ENCODE peak calls at places on chromosomes 11 and 22, in nine cellular contexts. One of them, this sample, is unnamed.

GRCh38 chr11:72395993-72396392 is 38.3 kb downstream of the CLPB start:
- DNase-seq in brain microvascular endothelial cell: no peak
- DNase-seq in upper lobe of right lung: no peak
- DNase-seq in cardiac fibroblast: no peak
- DNase-seq in A549: no peak
- DNase-seq in fibroblast of the aortic adventitia: peak
- DNase-seq in psoas muscle: no peak
- DNase-seq in foreskin fibroblast: no peak
- DNase-seq in uterus: no peak
- DNase-seq in this sample: no peak

GRCh38 chr11:59158206-59159068 is 13.5 kb upstream of the DTX4 start:
- DNase-seq in brain microvascular endothelial cell: peak
- DNase-seq in upper lobe of right lung: no peak
- DNase-seq in cardiac fibroblast: peak
- DNase-seq in A549: peak
- DNase-seq in fibroblast of the aortic adventitia: peak
- DNase-seq in psoas muscle: peak
- DNase-seq in foreskin fibroblast: no peak
- DNase-seq in uterus: peak
- DNase-seq in this sample: no peak

GRCh38 chr22:45077826-45078334 is 68.1 kb upstream of the PHF21B start:
- DNase-seq in brain microvascular endothelial cell: no peak
- DNase-seq in upper lobe of right lung: no peak
- DNase-seq in cardiac fibroblast: no peak
- DNase-seq in A549: no peak
- DNase-seq in fibroblast of the aortic adventitia: no peak
- DNase-seq in psoas muscle: no peak
- DNase-seq in foreskin fibroblast: no peak
- DNase-seq in uterus: no peak
- DNase-seq in this sample: no peak

GRCh38 chr22:41367039-41367679 is 14.6 kb upstream of the TEF start:
- DNase-seq in brain microvascular endothelial cell: peak
- DNase-seq in upper lobe of right lung: peak
- DNase-seq in cardiac fibroblast: peak
- DNase-seq in A549: peak
- DNase-seq in fibroblast of the aortic adventitia: peak
- DNase-seq in psoas muscle: peak
- DNase-seq in foreskin fibroblast: peak
- DNase-seq in uterus: peak
- DNase-seq in this sample: peak

GRCh38 chr11:8095831-8096522 is 15.0 kb downstream of the TUB start:
- DNase-seq in brain microvascular endothelial cell: no peak
- DNase-seq in upper lobe of right lung: no peak
- DNase-seq in cardiac fibroblast: no peak
- DNase-seq in A549: no peak
- DNase-seq in fibroblast of the aortic adventitia: no peak
- DNase-seq in psoas muscle: no peak
- DNase-seq in foreskin fibroblast: no peak
- DNase-seq in uterus: no peak
- DNase-seq in this sample: no peak

GRCh38 chr22:43098356-43098755 is 9.2 kb upstream of the TTLL1 start:
- DNase-seq in brain microvascular endothelial cell: no peak
- DNase-seq in upper lobe of right lung: no peak
- DNase-seq in cardiac fibroblast: peak
- DNase-seq in A549: no peak
- DNase-seq in fibroblast of the aortic adventitia: no peak
- DNase-seq in psoas muscle: no peak
- DNase-seq in foreskin fibroblast: no peak
- DNase-seq in uterus: no peak
- DNase-seq in this sample: no peak

GRCh38 chr11:8000390-8000789 is 13.3 kb downstream of the EIF3F start:
- DNase-seq in brain microvascular endothelial cell: no peak
- DNase-seq in upper lobe of right lung: no peak
- DNase-seq in cardiac fibroblast: no peak
- DNase-seq in A549: no peak
- DNase-seq in fibroblast of the aortic adventitia: no peak
- DNase-seq in psoas muscle: no peak
- DNase-seq in foreskin fibroblast: no peak
- DNase-seq in uterus: no peak
- DNase-seq in this sample: no peak

GRCh38 chr11:114123692-114124330 is 64.3 kb downstream of the ZBTB16 start:
- DNase-seq in brain microvascular endothelial cell: no peak
- DNase-seq in upper lobe of right lung: no peak
- DNase-seq in cardiac fibroblast: no peak
- DNase-seq in A549: no peak
- DNase-seq in fibroblast of the aortic adventitia: no peak
- DNase-seq in psoas muscle: peak
- DNase-seq in foreskin fibroblast: no peak
- DNase-seq in uterus: no peak
- DNase-seq in this sample: no peak

GRCh38 chr11:77147668-77148321 is 19.7 kb downstream of the MYO7A start:
- DNase-seq in brain microvascular endothelial cell: no peak
- DNase-seq in upper lobe of right lung: no peak
- DNase-seq in cardiac fibroblast: no peak
- DNase-seq in A549: no peak
- DNase-seq in fibroblast of the aortic adventitia: no peak
- DNase-seq in psoas muscle: no peak
- DNase-seq in foreskin fibroblast: no peak
- DNase-seq in uterus: no peak
- DNase-seq in this sample: no peak

GRCh38 chr11:61618991-61619390 is 38.1 kb upstream of the SYT7 start:
- DNase-seq in brain microvascular endothelial cell: no peak
- DNase-seq in upper lobe of right lung: no peak
- DNase-seq in cardiac fibroblast: no peak
- DNase-seq in A549: no peak
- DNase-seq in fibroblast of the aortic adventitia: no peak
- DNase-seq in psoas muscle: no peak
- DNase-seq in foreskin fibroblast: no peak
- DNase-seq in uterus: no peak
- DNase-seq in this sample: no peak

GRCh38 chr11:61619827-61620226 is 39.0 kb upstream of the SYT7 start:
- DNase-seq in brain microvascular endothelial cell: no peak
- DNase-seq in upper lobe of right lung: no peak
- DNase-seq in cardiac fibroblast: no peak
- DNase-seq in A549: no peak
- DNase-seq in fibroblast of the aortic adventitia: no peak
- DNase-seq in psoas muscle: no peak
- DNase-seq in foreskin fibroblast: no peak
- DNase-seq in uterus: no peak
- DNase-seq in this sample: no peak

GRCh38 chr11:61613711-61614254 is 32.9 kb upstream of the SYT7 start:
- DNase-seq in brain microvascular endothelial cell: no peak
- DNase-seq in upper lobe of right lung: no peak
- DNase-seq in cardiac fibroblast: no peak
- DNase-seq in A549: no peak
- DNase-seq in fibroblast of the aortic adventitia: no peak
- DNase-seq in psoas muscle: no peak
- DNase-seq in foreskin fibroblast: no peak
- DNase-seq in uterus: no peak
- DNase-seq in this sample: no peak

GRCh38 chr11:61616443-61616842 is 35.6 kb upstream of the SYT7 start:
- DNase-seq in brain microvascular endothelial cell: peak
- DNase-seq in upper lobe of right lung: no peak
- DNase-seq in cardiac fibroblast: peak
- DNase-seq in A549: no peak
- DNase-seq in fibroblast of the aortic adventitia: peak
- DNase-seq in psoas muscle: no peak
- DNase-seq in foreskin fibroblast: peak
- DNase-seq in uterus: no peak
- DNase-seq in this sample: no peak

DNA sequence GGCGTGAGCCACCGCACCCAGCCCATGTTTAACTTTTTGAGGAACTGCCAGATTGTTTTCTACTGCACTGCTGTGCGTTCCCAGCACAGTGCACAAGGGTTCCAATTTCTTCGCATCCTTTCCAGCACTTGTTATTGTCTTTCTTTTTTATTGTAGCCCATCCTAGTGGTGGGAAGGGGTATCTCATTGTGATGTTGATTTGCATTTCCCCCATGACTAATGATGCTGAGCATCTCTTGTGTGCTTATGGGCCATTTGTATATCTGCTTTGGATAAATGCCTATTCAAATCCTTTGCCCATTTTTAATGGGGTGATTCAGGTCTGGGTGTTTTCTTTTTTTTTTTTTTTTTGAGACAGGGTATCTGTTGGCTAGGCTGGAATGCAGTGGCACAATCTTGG is 36.6 kb upstream of the SYT7 start:
- DNase-seq in brain microvascular endothelial cell: no peak
- DNase-seq in upper lobe of right lung: no peak
- DNase-seq in cardiac fibroblast: no peak
- DNase-seq in A549: no peak
- DNase-seq in fibroblast of the aortic adventitia: peak
- DNase-seq in psoas muscle: no peak
- DNase-seq in foreskin fibroblast: no peak
- DNase-seq in uterus: no peak
- DNase-seq in this sample: no peak
- TF ChIP-seq CTCF in brain microvascular endothelial cell: peak
- TF ChIP-seq CTCF in upper lobe of right lung: no peak
- TF ChIP-seq CTCF in cardiac fibroblast: peak
- TF ChIP-seq CTCF in A549: no peak
- TF ChIP-seq CTCF in fibroblast of the aortic adventitia: peak
- TF ChIP-seq CTCF in psoas muscle: no peak
- TF ChIP-seq CTCF in foreskin fibroblast: no peak
- TF ChIP-seq CTCF in uterus: no peak
- TF ChIP-seq CTCF in this sample: no peak

DNA sequence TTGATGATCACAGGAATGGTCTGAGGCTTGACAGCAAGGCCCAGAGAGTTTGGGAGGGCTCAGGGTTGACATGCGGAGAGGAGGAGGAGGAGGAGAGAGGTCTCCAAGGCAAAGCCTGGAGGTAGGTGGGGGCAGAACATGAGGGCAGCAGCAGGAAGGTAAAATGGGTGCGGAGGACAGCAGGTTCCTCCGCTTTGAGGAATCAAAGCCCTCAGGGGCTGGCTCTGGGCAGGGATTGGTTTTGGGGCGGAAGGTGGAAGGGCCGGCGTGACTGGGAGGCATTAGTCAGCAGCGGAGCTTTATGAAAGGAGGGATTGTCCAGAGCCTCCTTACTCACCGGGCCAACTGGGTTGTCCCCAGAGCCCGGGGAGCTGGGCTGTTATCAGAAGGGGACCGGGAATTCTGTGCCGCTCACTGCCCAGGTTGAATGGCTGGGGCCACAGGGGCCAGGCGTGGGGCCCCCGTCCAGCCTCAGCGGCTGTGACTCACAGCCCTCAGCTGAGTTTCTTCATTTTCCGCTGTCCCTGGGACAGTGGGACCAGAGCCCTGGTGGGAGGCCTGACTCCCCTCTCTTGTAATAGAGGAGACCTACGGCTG is 36.2 kb downstream of the LIF start:
- DNase-seq in brain microvascular endothelial cell: peak
- DNase-seq in upper lobe of right lung: peak
- DNase-seq in cardiac fibroblast: peak
- DNase-seq in A549: peak
- DNase-seq in fibroblast of the aortic adventitia: peak
- DNase-seq in psoas muscle: no peak
- DNase-seq in foreskin fibroblast: no peak
- DNase-seq in uterus: no peak
- DNase-seq in this sample: no peak
- H3K4me3 ChIP-seq in brain microvascular endothelial cell: no peak
- H3K4me3 ChIP-seq in upper lobe of right lung: no peak
- H3K4me3 ChIP-seq in cardiac fibroblast: no peak
- H3K4me3 ChIP-seq in A549: no peak
- H3K4me3 ChIP-seq in fibroblast of the aortic adventitia: no peak
- H3K4me3 ChIP-seq in psoas muscle: no peak
- H3K4me3 ChIP-seq in foreskin fibroblast: no peak
- H3K4me3 ChIP-seq in uterus: no peak
- H3K4me3 ChIP-seq in this sample: no peak

GRCh38 chr11:843086-843704 is 543 bp downstream of the TSPAN4 start:
- DNase-seq in brain microvascular endothelial cell: no peak
- DNase-seq in upper lobe of right lung: no peak
- DNase-seq in cardiac fibroblast: no peak
- DNase-seq in A549: no peak
- DNase-seq in fibroblast of the aortic adventitia: no peak
- DNase-seq in psoas muscle: no peak
- DNase-seq in foreskin fibroblast: no peak
- DNase-seq in uterus: no peak
- DNase-seq in this sample: no peak
- TF ChIP-seq CTCF in brain microvascular endothelial cell: no peak
- TF ChIP-seq CTCF in upper lobe of right lung: peak
- TF ChIP-seq CTCF in cardiac fibroblast: no peak
- TF ChIP-seq CTCF in A549: no peak
- TF ChIP-seq CTCF in fibroblast of the aortic adventitia: no peak
- TF ChIP-seq CTCF in psoas muscle: no peak
- TF ChIP-seq CTCF in foreskin fibroblast: no peak
- TF ChIP-seq CTCF in uterus: peak
- TF ChIP-seq CTCF in this sample: no peak

GRCh38 chr11:46117842-46118241 is 3.4 kb downstream of the PHF21A start:
- DNase-seq in brain microvascular endothelial cell: no peak
- DNase-seq in upper lobe of right lung: no peak
- DNase-seq in cardiac fibroblast: no peak
- DNase-seq in A549: no peak
- DNase-seq in fibroblast of the aortic adventitia: no peak
- DNase-seq in psoas muscle: no peak
- DNase-seq in foreskin fibroblast: no peak
- DNase-seq in uterus: no peak
- DNase-seq in this sample: no peak

GRCh38 chr11:46114961-46115360 is 6.3 kb downstream of the PHF21A start:
- DNase-seq in brain microvascular endothelial cell: no peak
- DNase-seq in upper lobe of right lung: no peak
- DNase-seq in cardiac fibroblast: no peak
- DNase-seq in A549: no peak
- DNase-seq in fibroblast of the aortic adventitia: no peak
- DNase-seq in psoas muscle: no peak
- DNase-seq in foreskin fibroblast: no peak
- DNase-seq in uterus: no peak
- DNase-seq in this sample: no peak

GRCh38 chr11:46112961-46113617 is 8.2 kb downstream of the PHF21A start:
- DNase-seq in brain microvascular endothelial cell: peak
- DNase-seq in upper lobe of right lung: no peak
- DNase-seq in cardiac fibroblast: peak
- DNase-seq in A549: peak
- DNase-seq in fibroblast of the aortic adventitia: peak
- DNase-seq in psoas muscle: no peak
- DNase-seq in foreskin fibroblast: peak
- DNase-seq in uterus: no peak
- DNase-seq in this sample: no peak

GRCh38 chr11:46116007-46116711 is 5.1 kb downstream of the PHF21A start:
- DNase-seq in brain microvascular endothelial cell: no peak
- DNase-seq in upper lobe of right lung: no peak
- DNase-seq in cardiac fibroblast: no peak
- DNase-seq in A549: no peak
- DNase-seq in fibroblast of the aortic adventitia: no peak
- DNase-seq in psoas muscle: no peak
- DNase-seq in foreskin fibroblast: no peak
- DNase-seq in uterus: no peak
- DNase-seq in this sample: no peak

DNA sequence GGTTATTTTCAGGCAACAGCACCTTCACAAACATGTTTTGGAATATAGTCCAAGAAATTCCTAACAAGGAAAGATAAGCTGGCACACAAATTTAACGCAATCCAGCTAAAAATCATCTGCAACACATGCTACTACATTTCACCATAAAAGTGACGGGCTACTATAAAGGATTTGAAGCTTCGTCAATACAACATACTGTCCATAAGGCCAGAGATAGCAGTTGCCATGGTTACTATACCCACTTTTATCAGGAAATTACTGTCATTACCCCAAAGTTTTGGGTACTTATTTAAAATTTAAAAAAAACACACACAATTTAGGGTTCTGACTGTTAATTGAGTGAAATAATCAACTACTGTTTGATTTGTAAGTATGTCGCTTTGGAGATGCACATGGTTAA is 6.9 kb downstream of the PHF21A start:
- DNase-seq in brain microvascular endothelial cell: no peak
- DNase-seq in upper lobe of right lung: no peak
- DNase-seq in cardiac fibroblast: no peak
- DNase-seq in A549: no peak
- DNase-seq in fibroblast of the aortic adventitia: no peak
- DNase-seq in psoas muscle: no peak
- DNase-seq in foreskin fibroblast: no peak
- DNase-seq in uterus: no peak
- DNase-seq in this sample: no peak
- H3K4me3 ChIP-seq in brain microvascular endothelial cell: no peak
- H3K4me3 ChIP-seq in upper lobe of right lung: no peak
- H3K4me3 ChIP-seq in cardiac fibroblast: no peak
- H3K4me3 ChIP-seq in A549: no peak
- H3K4me3 ChIP-seq in fibroblast of the aortic adventitia: no peak
- H3K4me3 ChIP-seq in psoas muscle: no peak
- H3K4me3 ChIP-seq in foreskin fibroblast: no peak
- H3K4me3 ChIP-seq in uterus: no peak
- H3K4me3 ChIP-seq in this sample: no peak